ENCODE peak calls at places on chromosomes 11 and 22, in four cellular contexts. One of them, this sample, is unnamed.
A peak's percentile ranks its signal among the peaks of the same experiment; 100 is the strongest.

GRCh38 chr22:28950567-28951411 is 67.4 kb downstream of the ZNRF3 start:
- DNase-seq in tibial nerve: no peak
- DNase-seq in Caco-2: no peak
- DNase-seq in A673: no peak
- DNase-seq in this sample: no peak

GRCh38 chr11:37905707-37906417 is 1307.8 kb upstream of the RAG2 start:
- DNase-seq in A673: no peak
- DNase-seq in Caco-2: no peak
- DNase-seq in tibial nerve: no peak
- DNase-seq in this sample: no peak

GRCh38 chr22:46159212-46159611 is 8.9 kb downstream of the PPARA start:
- DNase-seq in Caco-2: no peak
- DNase-seq in tibial nerve: no peak
- DNase-seq in A673: no peak
- DNase-seq in this sample: no peak

GRCh38 chr22:17637490-17638181 is 921 bp upstream of the BCL2L13 start:
- DNase-seq in tibial nerve: no peak
- DNase-seq in A673: no peak
- DNase-seq in Caco-2: no peak
- DNase-seq in this sample: no peak

GRCh38 chr11:2820976-2821375 is 64.6 kb downstream of the CDKN1C start:
- DNase-seq in Caco-2: no peak
- DNase-seq in tibial nerve: no peak
- DNase-seq in A673: no peak
- DNase-seq in this sample: no peak

GRCh38 chr11:132519226-132519860 is 1013.0 kb downstream of the OPCML start:
- DNase-seq in Caco-2: no peak
- DNase-seq in tibial nerve: no peak
- DNase-seq in A673: no peak
- DNase-seq in this sample: peak; percentile 4

GRCh38 chr11:64372021-64372420 is 13.1 kb downstream of the RPS6KA4 start:
- DNase-seq in Caco-2: no peak
- DNase-seq in tibial nerve: no peak
- DNase-seq in A673: no peak
- DNase-seq in this sample: no peak

GRCh38 chr22:44181033-44181911 is 547 bp downstream of the PARVG start:
- DNase-seq in Caco-2: no peak
- DNase-seq in A673: peak; percentile 56
- DNase-seq in tibial nerve: no peak
- DNase-seq in this sample: no peak

GRCh38 chr11:76830639-76831312 is 29.9 kb upstream of the ACER3 start:
- DNase-seq in tibial nerve: no peak
- DNase-seq in Caco-2: no peak
- DNase-seq in A673: peak; percentile 66
- DNase-seq in this sample: peak; percentile 66

GRCh38 chr11:1371377-1371776 is 18.4 kb upstream of the BRSK2 start:
- DNase-seq in Caco-2: no peak
- DNase-seq in A673: no peak
- DNase-seq in tibial nerve: no peak
- DNase-seq in this sample: no peak
- H3K27me3 ChIP-seq in Caco-2: no peaks in the 10 kb centered on the region
- H3K27me3 ChIP-seq in A673: no peaks in the 10 kb centered on the region
- H3K27me3 ChIP-seq in tibial nerve: no peaks in the 10 kb centered on the region
- H3K27me3 ChIP-seq in this sample: peaks cover 1% of the 10 kb centered on the region

GRCh38 chr22:38461414-38462081 is 6.3 kb upstream of the KDELR3 start:
- DNase-seq in A673: peak; percentile 90
- DNase-seq in tibial nerve: peak; percentile 55
- DNase-seq in Caco-2: peak; percentile 92
- DNase-seq in this sample: peak; percentile 72
- H3K4me3 ChIP-seq in A673: peak overlapping the region; percentile 23
- H3K4me3 ChIP-seq in tibial nerve: no peak overlapping the region
- H3K4me3 ChIP-seq in Caco-2: no peak overlapping the region
- H3K4me3 ChIP-seq in this sample: no peak overlapping the region

DNA sequence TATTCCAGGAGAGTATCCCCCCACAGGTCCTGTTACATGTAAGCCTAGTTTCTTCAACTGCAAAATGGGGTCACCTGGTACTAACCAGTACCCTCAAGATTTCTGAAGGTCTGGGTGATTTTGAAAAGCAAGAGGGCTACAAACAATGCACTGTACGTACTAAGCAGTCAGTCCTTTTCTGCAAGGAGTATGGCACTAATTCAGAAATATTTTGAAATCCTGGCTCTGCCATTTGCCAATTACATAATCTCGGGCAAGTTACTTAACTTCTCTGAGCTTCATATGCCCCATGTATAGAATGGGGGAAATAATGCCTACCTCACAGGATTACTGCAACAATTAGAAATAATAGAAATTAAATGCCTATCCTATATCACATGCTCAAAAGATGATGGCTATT is 60.6 kb upstream of the CCDC89 start:
- DNase-seq in Caco-2: no peak
- DNase-seq in A673: no peak
- DNase-seq in tibial nerve: no peak
- DNase-seq in this sample: no peak
- H3K27me3 ChIP-seq in Caco-2: no peaks in the 10 kb centered on the region
- H3K27me3 ChIP-seq in A673: peaks cover 56% of the 10 kb centered on the region
- H3K27me3 ChIP-seq in tibial nerve: no peaks in the 10 kb centered on the region
- H3K27me3 ChIP-seq in this sample: no peaks in the 10 kb centered on the region

GRCh38 chr11:33290319-33290718 is 33.1 kb downstream of the HIPK3 start:
- DNase-seq in A673: no peak
- DNase-seq in Caco-2: no peak
- DNase-seq in tibial nerve: no peak
- DNase-seq in this sample: no peak
- H3K4me3 ChIP-seq in A673: no peak overlapping the region
- H3K4me3 ChIP-seq in Caco-2: no peak overlapping the region
- H3K4me3 ChIP-seq in tibial nerve: no peak overlapping the region
- H3K4me3 ChIP-seq in this sample: no peak overlapping the region

This sample was measured in brain microvascular endothelial cell.